ENCODE peak calls at places on chromosome 14, in four cellular contexts. T, O, B and P are unnamed samples.

GRCh38 chr14:105700622-105701288 is 174.4 kb downstream of the TMEM121 start:
- DNase-seq in O (no peak), T (no peak), B (peak; percentile 77), P (no peak)

GRCh38 chr14:31263485-31264133 is 56.0 kb upstream of the HECTD1 start:
- DNase-seq in T (no peak), O (no peak), B (no peak), P (peak; percentile 91)

GRCh38 chr14:104460920-104461651 is 118.5 kb upstream of the C14orf180 start:
- DNase-seq in O (no peak), T (peak; percentile 72), B (no peak), P (no peak)

GRCh38 chr14:58171090-58171489 is 19.1 kb upstream of the ARMH4 start:
- DNase-seq in O (peak; percentile 96), B (peak; percentile 42), T (peak; percentile 92), P (peak; percentile 79)

GRCh38 chr14:57692671-57693070 is 173.2 kb downstream of the SLC35F4 start:
- DNase-seq in T (no peak), O (peak; percentile 6), B (no peak), P (peak; percentile 39)

GRCh38 chr14:24095196-24096068 is 1.3 kb downstream of the PCK2 start:
- DNase-seq in O (peak; percentile 87), T (peak; percentile 71), B (peak; percentile 92), P (peak; percentile 100)

GRCh38 chr14:44531648-44532047 is 24.6 kb upstream of the FSCB start:
- DNase-seq in O (no peak), B (no peak), T (no peak), P (no peak)

GRCh38 chr14:95895720-95896119 is 19.1 kb downstream of the TUNAR start:
- DNase-seq in O (peak; percentile 29), B (no peak), T (peak; percentile 68), P (peak; percentile 18)

GRCh38 chr14:58918066-58918465 is 270.4 kb upstream of the DAAM1 start:
- DNase-seq in B (no peak), O (no peak), T (no peak), P (no peak)

GRCh38 chr14:63956326-63956725 is 103.5 kb downstream of the SYNE2 start:
- DNase-seq in T (no peak), O (no peak), B (no peak), P (no peak)

GRCh38 chr14:104087981-104088850 is 2.7 kb downstream of the ASPG start:
- DNase-seq in T (peak; percentile 9), O (no peak), B (no peak), P (peak; percentile 17)

GRCh38 chr14:44300911-44301310 is 206.2 kb downstream of the FSCB start:
- DNase-seq in B (no peak), O (no peak), T (no peak), P (no peak)

DNA sequence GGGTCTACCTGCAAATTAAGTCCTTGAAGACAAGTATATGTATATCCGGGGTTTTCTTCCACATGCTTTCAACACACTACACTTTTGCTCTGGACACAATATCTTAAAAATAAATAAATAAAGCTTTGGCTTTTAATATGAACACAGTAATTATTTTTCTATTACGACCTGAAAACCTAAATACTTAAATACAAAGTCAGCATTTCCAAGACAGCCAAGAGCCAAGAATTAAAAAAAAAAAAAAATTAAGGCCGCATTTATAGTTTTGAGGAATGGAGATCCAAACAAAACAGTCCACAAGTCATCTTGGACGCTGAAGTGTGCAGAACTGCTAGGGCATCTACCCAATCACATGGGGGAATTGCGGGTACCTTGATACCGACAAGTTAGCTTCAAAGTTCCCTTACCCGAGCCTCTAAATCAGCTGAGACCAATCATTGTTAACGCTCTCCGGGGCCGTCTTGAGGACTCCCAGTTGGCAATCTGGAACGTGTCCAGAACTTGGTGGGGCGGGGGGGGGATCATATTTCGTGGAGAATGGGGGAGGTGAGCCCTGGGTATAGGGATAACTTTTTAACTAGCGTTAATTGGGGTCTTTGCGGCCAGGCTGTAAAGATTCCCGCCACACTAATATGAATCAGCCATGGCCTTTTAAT is 731 bp upstream of the PCNX4 start:
- DNase-seq in B (no peak), T (no peak), O (peak; percentile 71), P (no peak)
- TF ChIP-seq ETV6 in B (no peak), T (no peak), O (no peak), P (no peak)

GRCh38 chr14:22123188-22123560 is 449.6 kb upstream of the OR4E1 start:
- DNase-seq in O (no peak), T (no peak), B (no peak), P (no peak)

GRCh38 chr14:22124071-22124613 is 450.5 kb upstream of the OR4E1 start:
- DNase-seq in T (no peak), O (no peak), B (no peak), P (no peak)

GRCh38 chr14:22118894-22119477 is 445.4 kb upstream of the OR4E1 start:
- DNase-seq in O (no peak), T (no peak), B (no peak), P (no peak)

DNA sequence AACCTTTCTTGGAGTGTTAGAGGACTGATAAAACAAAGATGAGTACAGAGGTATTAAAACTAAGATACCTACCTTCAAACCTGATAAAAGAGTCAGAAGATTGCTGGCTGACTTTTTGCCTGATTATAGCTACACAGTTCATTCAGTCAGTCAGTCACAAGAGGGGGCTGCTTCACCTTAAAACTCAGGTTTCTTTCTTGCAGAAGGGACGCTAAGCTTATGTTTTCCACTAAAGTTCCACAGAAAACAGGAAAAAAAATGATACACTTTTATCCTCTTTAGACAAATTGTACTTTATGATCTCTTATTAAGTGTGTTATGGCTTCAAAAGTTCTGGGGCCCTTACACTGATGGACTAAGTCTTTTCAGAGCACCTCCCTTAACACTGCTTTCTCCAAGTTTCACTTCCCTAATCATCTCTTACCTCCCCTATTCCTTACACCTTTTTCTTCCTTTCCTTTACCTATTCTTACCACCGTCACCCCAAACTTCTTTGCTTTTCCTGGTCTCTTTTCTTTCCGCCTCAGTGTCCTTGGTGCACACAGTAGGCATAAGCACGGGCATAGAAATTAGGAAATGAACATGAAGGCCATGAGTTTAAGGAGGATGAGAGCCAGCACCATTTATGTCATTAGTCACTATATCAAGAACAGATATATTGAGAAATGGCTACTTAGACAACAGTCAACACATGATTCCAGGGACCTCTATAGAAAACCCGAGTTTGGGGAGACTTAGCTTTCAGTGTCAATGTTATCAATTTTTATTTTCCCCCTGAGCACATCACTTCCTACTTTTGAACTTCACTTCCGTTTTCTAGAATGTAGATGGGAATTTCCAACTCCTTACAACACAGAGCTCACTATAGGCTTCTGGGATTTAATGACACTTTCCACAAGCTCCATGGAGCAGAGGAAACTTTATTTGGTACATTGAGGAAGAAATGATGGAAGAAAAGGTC is 448.9 kb upstream of the OR4E1 start:
- DNase-seq in T (no peak), O (no peak), B (no peak), P (peak; percentile 37)
- TF ChIP-seq ETV6 in T (no peak), O (no peak), B (no peak), P (no peak)

GRCh38 chr14:77033622-77034521 is 5.4 kb upstream of the IRF2BPL start:
- DNase-seq in T (peak; percentile 95), O (no peak), B (peak; percentile 72), P (peak; percentile 81)
- TF ChIP-seq ETV6 in T (no peak), O (no peak), B (no peak), P (no peak)

GRCh38 chr14:97709552-97709951 is 912.4 kb downstream of the VRK1 start:
- DNase-seq in O (no peak), T (no peak), B (no peak), P (no peak)

GRCh38 chr14:97710726-97711125 is 913.5 kb downstream of the VRK1 start:
- DNase-seq in T (no peak), B (no peak), O (no peak), P (no peak)

GRCh38 chr14:97707603-97708002 is 910.4 kb downstream of the VRK1 start:
- DNase-seq in T (no peak), B (peak; percentile 40), O (no peak), P (no peak)

GRCh38 chr14:97712471-97712870 is 915.3 kb downstream of the VRK1 start:
- DNase-seq in O (no peak), B (no peak), T (no peak), P (no peak)

DNA sequence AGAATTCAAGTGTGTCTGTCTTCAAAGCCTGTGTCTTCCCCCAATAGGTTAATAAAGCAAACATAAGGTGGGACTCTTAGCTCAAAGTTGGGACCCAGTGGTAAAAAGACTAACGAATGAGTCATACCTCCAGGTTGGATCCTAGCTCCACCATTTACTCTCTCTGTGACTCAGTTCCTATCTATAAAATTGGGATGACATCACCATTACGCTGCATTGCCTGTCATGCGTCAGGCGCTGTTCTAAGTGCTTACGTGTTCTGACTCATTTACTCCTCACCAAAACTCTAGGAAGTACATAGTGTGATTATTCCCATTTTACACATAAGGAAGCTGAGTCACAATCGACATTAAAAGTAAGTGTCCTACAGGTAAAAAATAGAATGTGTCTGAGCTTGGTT is 915.8 kb downstream of the VRK1 start:
- DNase-seq in B (no peak), T (no peak), O (no peak), P (no peak)
- TF ChIP-seq ETV6 in B (no peak), T (no peak), O (no peak), P (no peak)

GRCh38 chr14:66444271-66444987 is 41.7 kb upstream of the CCDC196 start:
- DNase-seq in T (no peak), B (no peak), O (no peak), P (no peak)

GRCh38 chr14:66440806-66441205 is 45.4 kb upstream of the CCDC196 start:
- DNase-seq in O (no peak), T (no peak), B (no peak), P (no peak)

GRCh38 chr14:66443785-66444184 is 42.4 kb upstream of the CCDC196 start:
- DNase-seq in O (no peak), B (no peak), T (no peak), P (no peak)

DNA sequence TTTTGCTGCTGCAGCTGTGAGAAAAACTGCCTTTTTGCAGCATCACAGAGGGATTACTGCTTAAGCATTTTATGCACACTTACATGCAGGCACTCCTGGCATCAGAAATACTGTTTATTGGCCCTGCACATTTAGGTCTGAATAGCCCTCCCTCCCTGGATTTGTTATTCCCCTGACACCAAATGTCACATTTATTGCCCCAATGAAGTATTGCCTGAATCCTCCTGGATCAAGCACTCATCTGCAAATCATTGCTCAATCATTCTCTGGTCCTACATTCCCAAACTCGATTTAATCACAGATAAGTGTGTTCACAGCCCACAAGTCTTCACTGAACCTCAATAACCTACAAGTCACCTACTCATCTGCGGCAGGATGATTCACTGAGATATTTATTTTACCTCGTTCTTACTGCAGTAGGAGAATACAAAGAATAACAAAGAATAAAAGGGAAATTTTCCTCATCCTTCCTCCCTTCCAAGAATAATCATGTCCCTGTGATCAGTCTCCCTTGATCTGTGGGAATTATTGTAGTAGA is 42.9 kb upstream of the CCDC196 start:
- DNase-seq in O (no peak), B (no peak), T (no peak), P (no peak)
- TF ChIP-seq ETV6 in O (no peak), B (no peak), T (no peak), P (no peak)

GRCh38 chr14:101817511-101818001 is 56.0 kb downstream of the PPP2R5C start:
- DNase-seq in B (no peak), T (no peak), O (peak; percentile 32), P (no peak)

GRCh38 chr14:101814869-101815268 is 53.4 kb downstream of the PPP2R5C start:
- DNase-seq in B (no peak), T (no peak), O (no peak), P (no peak)

GRCh38 chr14:101813171-101813759 is 51.8 kb downstream of the PPP2R5C start:
- DNase-seq in O (no peak), B (no peak), T (no peak), P (no peak)

GRCh38 chr14:101813833-101814232 is 52.3 kb downstream of the PPP2R5C start:
- DNase-seq in T (no peak), B (no peak), O (no peak), P (no peak)

DNA sequence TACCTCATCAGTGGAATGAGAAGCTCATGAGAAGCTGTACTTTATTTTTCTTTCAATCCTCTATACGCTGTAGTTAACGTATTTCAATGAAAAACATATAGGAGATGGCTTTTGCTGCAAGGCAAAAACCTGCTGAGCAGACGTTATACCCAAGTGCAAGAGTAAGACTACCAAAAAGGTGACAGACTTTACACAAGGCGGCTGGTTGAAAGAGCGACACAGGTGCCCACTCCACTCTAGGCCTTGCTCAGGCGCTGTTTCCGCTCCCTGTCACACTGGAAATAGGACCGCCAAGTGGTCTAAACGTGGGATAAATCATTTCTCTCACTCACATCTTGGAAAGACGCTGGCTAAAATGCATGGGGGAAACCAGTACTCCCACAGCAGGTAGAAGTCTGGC is 54.5 kb downstream of the PPP2R5C start:
- DNase-seq in O (no peak), B (no peak), T (no peak), P (no peak)
- TF ChIP-seq ETV6 in O (no peak), B (no peak), T (no peak), P (no peak)